ENCODE peak calls at places on chromosome 3, in five cellular contexts. M is body of pancreas, V is WTC11, N is choroid plexus epithelial cell, U is T-cell. X is an unnamed sample.

GRCh38 chr3:68089572-68089991 is 435.2 kb upstream of the SUCLG2 start:
- DNase-seq in U (no peak), M (no peak), V (no peak), N (no peak), X (no peak)

GRCh38 chr3:54120657-54121403 is 1.5 kb upstream of the CACNA2D3 start:
- DNase-seq in V (peak), M (no peak), U (no peak), N (peak), X (no peak)

GRCh38 chr3:179304605-179305004 is 18.2 kb upstream of the ZNF639 start:
- DNase-seq in N (no peak), V (no peak), M (no peak), U (no peak), X (no peak)

GRCh38 chr3:43994594-43995077 is 247.1 kb upstream of the TOPAZ1 start:
- DNase-seq in M (no peak), U (no peak), N (no peak), V (no peak), X (no peak)

GRCh38 chr3:126083511-126083912 is 412 bp downstream of the SLC41A3 start:
- DNase-seq in U (no peak), N (peak), M (peak), V (peak), X (no peak)

GRCh38 chr3:87270908-87271727 is 5.3 kb downstream of the POU1F1 start:
- DNase-seq in N (no peak), V (no peak), M (no peak), U (no peak), X (no peak)

GRCh38 chr3:170689218-170689874 is 103.5 kb upstream of the SLC7A14 start:
- DNase-seq in N (peak), M (peak), U (no peak), V (peak), X (no peak)

GRCh38 chr3:184177331-184177731 is 2.7 kb downstream of the AP2M1 start:
- DNase-seq in U (no peak), M (no peak), V (no peak), N (peak), X (no peak)

GRCh38 chr3:55204417-55204816 is 276.6 kb upstream of the LRTM1 start:
- DNase-seq in N (no peak), U (no peak), M (no peak), V (no peak), X (no peak)

GRCh38 chr3:11507719-11508118 is 136.0 kb downstream of the VGLL4 start:
- DNase-seq in N (no peak), M (no peak), U (no peak), V (no peak), X (no peak)

GRCh38 chr3:32405711-32406323 is 14.2 kb downstream of the CMTM7 start:
- DNase-seq in V (no peak), N (peak), M (no peak), U (no peak), X (no peak)

GRCh38 chr3:51024765-51025681 is 350.3 kb downstream of the DOCK3 start:
- DNase-seq in U (peak), M (peak), N (no peak), V (no peak), X (no peak)

GRCh38 chr3:73094951-73095350 is 33.5 kb downstream of the EBLN2 start:
- DNase-seq in M (no peak), N (no peak), U (no peak), V (peak), X (no peak)

GRCh38 chr3:186322761-186323160 is 39.3 kb downstream of the DGKG start:
- DNase-seq in N (no peak), U (no peak), V (no peak), M (no peak), X (no peak)

GRCh38 chr3:154085799-154086198 is 35.4 kb upstream of the ARHGEF26 start:
- DNase-seq in V (no peak), N (no peak), M (no peak), U (no peak), X (no peak)

GRCh38 chr3:136142592-136142991 is 53.5 kb downstream of the MSL2 start:
- DNase-seq in M (no peak), U (no peak), N (peak), V (no peak), X (no peak)

GRCh38 chr3:52240059-52240885 is 1.3 kb upstream of the TWF2 start:
- DNase-seq in M (peak), V (no peak), U (no peak), N (peak), X (peak)

GRCh38 chr3:67580430-67581000 is 73.9 kb downstream of the SUCLG2 start:
- DNase-seq in N (no peak), U (no peak), M (no peak), V (no peak), X (no peak)

GRCh38 chr3:160602259-160602658 is 36.9 kb upstream of the KPNA4 start:
- DNase-seq in V (no peak), N (no peak), M (no peak), U (no peak), X (no peak)

GRCh38 chr3:182920515-182921084 is 59.7 kb downstream of the DCUN1D1 start:
- DNase-seq in V (peak), N (no peak), M (no peak), U (no peak), X (no peak)

GRCh38 chr3:22969276-22969675 is 233.9 kb upstream of the UBE2E2 start:
- DNase-seq in N (peak), V (no peak), M (no peak), U (no peak), X (no peak)

GRCh38 chr3:2535206-2535605 is 436.5 kb downstream of the CNTN4 start:
- DNase-seq in U (no peak), V (no peak), M (no peak), N (no peak), X (no peak)

GRCh38 chr3:186869253-186870235 is 27.0 kb downstream of the ADIPOQ start:
- DNase-seq in M (no peak), N (peak), V (no peak), U (no peak), X (no peak)

GRCh38 chr3:123365450-123366143 is 83.3 kb downstream of the ADCY5 start:
- DNase-seq in M (peak), U (no peak), V (peak), N (peak), X (no peak)

GRCh38 chr3:188697127-188697526 is 474.6 kb upstream of the TPRG1 start:
- DNase-seq in M (no peak), V (no peak), U (no peak), N (no peak), X (no peak)

GRCh38 chr3:11820540-11821041 is 26.1 kb downstream of the TAMM41 start:
- DNase-seq in V (no peak), N (peak), M (peak), U (no peak), X (no peak)

GRCh38 chr3:152235709-152236298 is 32.9 kb upstream of the MBNL1 start:
- DNase-seq in U (no peak), N (peak), V (no peak), M (no peak), X (no peak)

GRCh38 chr3:15345608-15346137 is 13.3 kb upstream of the SH3BP5 start:
- DNase-seq in V (no peak), M (no peak), U (no peak), N (no peak), X (no peak)